ENCODE peak calls at places on chromosomes 2 and 18, in six cellular contexts. L is naive thymus-derived CD4-positive, alpha-beta T cell; C is tibial nerve; N is activated CD8-positive, alpha-beta T cell treated with anti-CD3 and anti-CD28 coated beads for 36 hours; J is astrocyte of the hippocampus; P is small intestine. E is an unnamed sample.

GRCh38 chr2:160294339-160294803 is 94.3 kb upstream of the ITGB6 start:
- DNase-seq in J (peak), N (peak), C (peak), P (peak), L (no peak), E (no peak)

GRCh38 chr2:207122914-207123744 is 42.6 kb downstream of the KLF7 start:
- DNase-seq in P (no peak), L (no peak), J (no peak), N (peak), C (no peak), E (no peak)

GRCh38 chr18:3577456-3577855 is 127.5 kb downstream of the TGIF1 start:
- DNase-seq in L (no peak), N (no peak), P (no peak), C (no peak), J (no peak), E (no peak)

GRCh38 chr2:101887328-101887727 is 104.4 kb upstream of the IL1R2 start:
- DNase-seq in C (peak), N (no peak), P (no peak), J (no peak), L (no peak), E (no peak)

GRCh38 chr18:6879508-6880195 is 150.1 kb downstream of the ARHGAP28 start:
- DNase-seq in N (no peak), C (no peak), L (no peak), J (no peak), P (no peak), E (peak)

GRCh38 chr2:26946841-26947784 is 23.3 kb upstream of the MAPRE3 start:
- DNase-seq in C (peak), N (no peak), J (peak), P (no peak), L (no peak), E (no peak)

GRCh38 chr2:69741281-69742169 is at the start of gene ANXA4:
- DNase-seq in L (peak), N (peak), C (peak), J (peak), P (peak), E (peak)

GRCh38 chr2:42878581-42878980 is 86.2 kb upstream of the HAAO start:
- DNase-seq in J (no peak), C (no peak), N (peak), L (no peak), P (no peak), E (no peak)

GRCh38 chr18:52367962-52368745 is 28.2 kb downstream of the DCC start:
- DNase-seq in P (no peak), J (no peak), C (no peak), N (no peak), L (no peak), E (no peak)

GRCh38 chr2:232309592-232309991 is 69.0 kb upstream of the ALPP start:
- DNase-seq in C (no peak), L (no peak), N (peak), P (no peak), J (no peak), E (no peak)

GRCh38 chr2:197499594-197500502 is at the start of the genes HSPD1 and HSPE1:
- DNase-seq in N (peak), J (peak), L (peak), P (peak), C (peak), E (peak)

GRCh38 chr2:124316133-124316532 is 291.0 kb downstream of the CNTNAP5 start:
- DNase-seq in L (no peak), N (no peak), J (no peak), P (no peak), C (no peak), E (no peak)

GRCh38 chr2:120541553-120541932 is 194.1 kb upstream of the GLI2 start:
- DNase-seq in J (no peak), C (no peak), P (no peak), L (no peak), N (no peak), E (no peak)

GRCh38 chr2:127649100-127649611 is 3.2 kb downstream of the GPR17 start:
- DNase-seq in N (no peak), J (peak), C (no peak), L (no peak), P (no peak), E (no peak)

GRCh38 chr2:70161069-70161534 is 29.7 kb downstream of the C2orf42 start:
- DNase-seq in C (no peak), P (no peak), N (peak), L (peak), J (peak), E (no peak)

GRCh38 chr2:173002751-173003541 is 72.7 kb upstream of the MAP3K20 start:
- DNase-seq in L (no peak), J (no peak), N (no peak), C (no peak), P (no peak), E (no peak)

GRCh38 chr2:74507926-74508520 is 528 bp upstream of the PCGF1 start:
- DNase-seq in P (peak), L (peak), J (peak), C (no peak), N (peak), E (peak)

GRCh38 chr2:229313591-229313990 is 42.5 kb upstream of the PID1 start:
- DNase-seq in J (no peak), N (no peak), C (no peak), P (no peak), L (no peak), E (no peak)

GRCh38 chr2:238262496-238263122 is 22.8 kb upstream of the HES6 start:
- DNase-seq in J (no peak), P (no peak), C (no peak), L (no peak), N (no peak), E (no peak)

GRCh38 chr2:214156971-214157370 is 253.9 kb upstream of the VWC2L start:
- DNase-seq in P (no peak), N (no peak), J (no peak), L (no peak), C (no peak), E (no peak)